ENCODE peak calls at places on chromosomes 6 and 20, in five cellular contexts. G, Z, R, B and H are unnamed samples.

GRCh38 chr6:160793652-160794051 is 91.6 kb downstream of the PLG start:
- DNase-seq in R (no peak), Z (no peak), B (no peak), G (no peak), H (no peak)

GRCh38 chr6:88141641-88142298 is 24.4 kb downstream of the CNR1 start:
- DNase-seq in Z (no peak), G (no peak), B (no peak), R (no peak), H (no peak)

GRCh38 chr6:30781697-30782424 is 37.5 kb upstream of the IER3 start:
- DNase-seq in Z (peak), G (peak), B (peak), R (peak), H (peak)

GRCh38 chr6:135651964-135652755 is 154.6 kb upstream of the AHI1 start:
- DNase-seq in Z (no peak), B (no peak), R (no peak), G (no peak), H (no peak)

GRCh38 chr6:4892785-4893485 is 110.9 kb downstream of the RPP40 start:
- DNase-seq in B (no peak), R (no peak), Z (no peak), G (no peak), H (no peak)

GRCh38 chr6:107603029-107603428 is 113.1 kb downstream of the SOBP start:
- DNase-seq in R (no peak), Z (no peak), B (no peak), G (no peak), H (no peak)

GRCh38 chr6:107600936-107601335 is 111.0 kb downstream of the SOBP start:
- DNase-seq in G (peak), R (peak), Z (peak), B (peak), H (peak)

GRCh38 chr6:150565945-150566344 is 33.7 kb upstream of the PLEKHG1 start:
- DNase-seq in B (no peak), Z (no peak), G (no peak), R (no peak), H (no peak)

GRCh38 chr20:23928788-23929187 is 49.2 kb upstream of the CST5 start:
- DNase-seq in Z (no peak), G (no peak), R (no peak), B (no peak), H (no peak)

GRCh38 chr6:28489366-28490190 is 26.0 kb downstream of the GPX6 start:
- DNase-seq in R (peak), Z (peak), G (peak), B (peak), H (peak)

GRCh38 chr6:28490191-28490890 is 25.3 kb downstream of the GPX6 start:
- DNase-seq in B (no peak), G (no peak), R (no peak), Z (peak), H (no peak)

GRCh38 chr6:28486988-28487742 is 28.4 kb downstream of the GPX6 start:
- DNase-seq in Z (no peak), B (no peak), R (no peak), G (no peak), H (no peak)

GRCh38 chr6:28486533-28486932 is 29.1 kb downstream of the GPX6 start:
- DNase-seq in R (no peak), B (no peak), G (no peak), Z (no peak), H (no peak)

DNA sequence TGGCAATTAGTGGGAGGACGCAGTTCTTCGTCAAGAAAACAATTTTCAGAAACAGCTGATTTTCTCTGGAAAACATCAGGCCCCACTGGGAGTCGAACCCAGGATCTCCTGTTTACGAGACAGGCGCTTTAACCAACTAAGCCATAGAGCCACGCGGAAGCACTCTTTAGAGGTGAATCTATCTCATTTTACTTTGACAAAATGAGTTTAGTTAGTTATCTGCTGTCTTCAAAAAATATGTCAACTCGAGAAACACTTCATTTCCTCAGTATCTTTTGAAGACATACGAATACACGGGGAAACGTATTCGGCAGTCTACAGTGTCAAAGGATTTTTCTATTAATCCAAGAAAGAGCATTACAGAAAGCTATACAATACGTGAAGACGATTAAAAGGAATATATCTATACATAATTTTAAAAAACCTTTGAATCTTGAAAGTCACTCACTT is 26.7 kb downstream of the GPX6 start:
- DNase-seq in G (peak), Z (peak), R (peak), B (peak), H (peak)
- H3K4me3 ChIP-seq in G (peak), Z (peak), R (peak), B (peak), H (peak)

GRCh38 chr6:1552296-1552761 is 57.4 kb upstream of the FOXC1 start:
- DNase-seq in Z (no peak), G (no peak), B (peak), R (peak), H (peak)

GRCh38 chr6:1553562-1554088 is 56.1 kb upstream of the FOXC1 start:
- DNase-seq in G (no peak), Z (no peak), R (peak), B (no peak), H (no peak)

GRCh38 chr6:1554241-1554880 is 55.4 kb upstream of the FOXC1 start:
- DNase-seq in R (no peak), G (no peak), B (no peak), Z (no peak), H (no peak)

GRCh38 chr6:1558388-1558787 is 51.3 kb upstream of the FOXC1 start:
- DNase-seq in R (peak), G (no peak), B (no peak), Z (no peak), H (no peak)

GRCh38 chr6:1554881-1555569 is 54.7 kb upstream of the FOXC1 start:
- DNase-seq in B (peak), R (peak), Z (peak), G (peak), H (peak)
- TF ChIP-seq CTCF in B (peak), R (peak), Z (peak), G (peak), H (peak)

GRCh38 chr20:63652192-63652980 is 838 bp downstream of the STMN3 start:
- DNase-seq in R (no peak), G (peak), B (peak), Z (peak), H (peak)
- H3K4me3 ChIP-seq in R (peak), G (peak), B (peak), Z (peak), H (peak)

GRCh38 chr6:120147218-120147871 is 797.8 kb upstream of the MAN1A1 start:
- DNase-seq in Z (no peak), B (no peak), G (no peak), R (no peak), H (no peak)
- TF ChIP-seq CTCF in Z (no peak), B (no peak), G (no peak), R (no peak), H (no peak)